ENCODE peak calls at places on chromosomes 7 and 10, in five cellular contexts. I is progenitor cell of endocrine pancreas, L is tibial artery, A is thyroid gland, Z is AG09309. N is an unnamed sample.

GRCh38 chr7:55018361-55019328 is at the start of gene EGFR:
- DNase-seq in A (peak; percentile 93), Z (no peak), L (peak; percentile 95), I (peak; percentile 68), N (no peak)

GRCh38 chr10:73647211-73647874 is 6.1 kb upstream of the MYOZ1 start:
- DNase-seq in I (peak; percentile 23), A (peak; percentile 62), Z (no peak), L (peak; percentile 82), N (no peak)

GRCh38 chr10:84095821-84096497 is 43.4 kb upstream of the GHITM start:
- DNase-seq in I (no peak), A (no peak), L (no peak), Z (no peak), N (no peak)

GRCh38 chr7:134255814-134256213 is 60.9 kb downstream of the SLC35B4 start:
- DNase-seq in A (no peak), L (no peak), I (no peak), Z (no peak), N (no peak)

GRCh38 chr7:6375346-6376101 is 72.2 kb downstream of the DAGLB start:
- DNase-seq in L (no peak), I (no peak), A (peak; percentile 18), Z (no peak), N (no peak)

GRCh38 chr7:98423043-98423442 is 22.2 kb upstream of the BAIAP2L1 start:
- DNase-seq in I (no peak), Z (no peak), A (no peak), L (no peak), N (no peak)

GRCh38 chr7:4144171-4144701 is 537.9 kb upstream of the FOXK1 start:
- DNase-seq in I (no peak), Z (no peak), A (no peak), L (no peak), N (no peak)

GRCh38 chr7:152866791-152867481 is 107.4 kb downstream of the ACTR3B start:
- DNase-seq in Z (no peak), A (no peak), L (no peak), I (no peak), N (no peak)

GRCh38 chr10:24920907-24921881 is 31.2 kb downstream of the PRTFDC1 start:
- DNase-seq in Z (peak; percentile 95), L (peak; percentile 77), I (no peak), A (peak; percentile 28), N (peak; percentile 69)

GRCh38 chr7:112399501-112399900 is 50.8 kb upstream of the IFRD1 start:
- DNase-seq in I (no peak), L (no peak), Z (no peak), A (no peak), N (peak; percentile 37)
- TF ChIP-seq CTCF in I (no peak), L (no peak), Z (no peak), A (no peak), N (no peak)

GRCh38 chr7:131021902-131022301 is 287.9 kb upstream of the KLF14 start:
- DNase-seq in A (peak; percentile 18), Z (no peak), I (no peak), L (no peak), N (no peak)
- TF ChIP-seq CTCF in A (no peak), Z (no peak), I (no peak), L (no peak), N (no peak)

GRCh38 chr10:54983255-54983654 is 182.2 kb upstream of the PCDH15 start:
- DNase-seq in I (no peak), A (no peak), Z (no peak), L (no peak), N (no peak)

DNA sequence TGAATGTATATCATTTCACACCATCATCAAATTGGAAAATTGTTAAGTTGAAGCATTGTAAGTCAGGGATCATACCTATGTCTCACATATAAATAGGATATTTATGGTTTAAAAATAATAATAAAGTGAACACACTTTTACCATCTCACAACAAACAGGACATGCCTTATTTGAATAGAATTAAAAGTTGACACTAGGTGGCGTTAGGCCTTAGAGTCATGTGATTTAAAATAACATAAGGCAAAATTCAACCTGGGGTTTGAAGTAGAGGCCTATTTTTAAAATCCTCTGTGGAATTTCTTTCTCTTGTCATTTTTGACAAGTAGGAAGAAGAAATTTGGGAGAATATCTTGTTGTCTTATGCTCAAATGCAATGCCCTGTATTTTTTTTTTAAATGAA is 184.7 kb upstream of the PCDH15 start:
- DNase-seq in I (no peak), L (no peak), Z (no peak), A (no peak), N (no peak)
- TF ChIP-seq CTCF in I (peak; percentile 68), L (peak; percentile 11), Z (no peak), A (peak; percentile 42), N (no peak)

GRCh38 chr10:93039721-93040120 is 20.9 kb upstream of the CYP26C1 start:
- DNase-seq in A (no peak), I (no peak), Z (peak; percentile 24), L (no peak), N (no peak)
- TF ChIP-seq CTCF in A (peak; percentile 13), I (peak; percentile 20), Z (peak; percentile 81), L (peak; percentile 51), N (peak; percentile 76)

DNA sequence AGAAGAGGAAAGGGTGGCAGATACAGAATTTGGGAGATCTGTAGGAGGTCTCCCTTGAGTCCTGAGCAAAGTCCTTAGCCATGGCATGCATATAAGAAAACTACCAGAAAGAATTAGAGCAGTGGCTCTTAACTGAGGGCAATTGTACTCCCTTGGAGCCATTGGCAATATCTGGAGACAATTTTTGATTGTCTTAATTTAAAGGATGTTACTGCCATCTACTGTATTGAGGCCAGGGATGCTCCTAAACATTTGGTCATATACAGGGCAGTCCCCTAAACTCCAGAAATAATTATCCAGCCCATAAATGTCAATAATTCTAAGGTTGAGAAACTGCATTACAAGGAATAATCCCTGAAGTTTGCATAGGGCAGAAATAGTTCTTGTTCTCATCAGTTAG is 136.4 kb upstream of the ODAD2 start:
- DNase-seq in Z (no peak), L (no peak), I (no peak), A (no peak), N (no peak)
- TF ChIP-seq CTCF in Z (peak; percentile 30), L (no peak), I (no peak), A (no peak), N (no peak)

GRCh38 chr10:123413353-123413752 is 252.8 kb upstream of the GPR26 start:
- DNase-seq in A (no peak), Z (no peak), I (no peak), L (no peak), N (no peak)
- TF ChIP-seq CTCF in A (peak; percentile 7), Z (no peak), I (no peak), L (no peak), N (no peak)

GRCh38 chr10:128295003-128295402 is 168.8 kb upstream of the MKI67 start:
- DNase-seq in A (no peak), I (no peak), L (no peak), Z (no peak), N (no peak)
- TF ChIP-seq CTCF in A (no peak), I (peak; percentile 36), L (no peak), Z (no peak), N (no peak)

GRCh38 chr10:86684305-86684704 is 16.0 kb downstream of the LDB3 start:
- DNase-seq in I (no peak), L (peak; percentile 91), Z (no peak), A (no peak), N (no peak)
- TF ChIP-seq CTCF in I (peak; percentile 55), L (peak; percentile 56), Z (peak; percentile 59), A (peak; percentile 15), N (peak; percentile 79)

DNA sequence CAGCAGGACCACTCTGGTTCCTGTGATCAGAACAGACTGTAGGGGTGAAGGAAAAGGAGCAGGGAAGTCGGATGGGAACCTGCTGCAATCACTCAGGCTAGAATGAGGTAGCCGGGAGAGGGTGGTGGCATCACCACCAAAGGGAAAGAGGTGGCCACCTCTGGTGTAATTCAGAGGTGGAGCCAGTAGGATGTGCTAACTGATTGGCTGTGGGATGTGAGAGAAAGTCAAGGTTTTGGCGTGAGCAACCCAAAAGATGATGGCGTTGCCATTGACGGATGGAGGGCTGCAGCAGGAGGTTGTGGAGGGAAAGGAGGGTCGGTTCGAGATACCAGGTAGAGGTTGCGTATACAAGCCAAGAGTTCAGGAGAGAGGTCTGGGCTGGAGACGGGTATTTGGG is 7.4 kb upstream of the VSIR start:
- DNase-seq in A (no peak), L (no peak), I (no peak), Z (no peak), N (no peak)
- TF ChIP-seq CTCF in A (no peak), L (no peak), I (no peak), Z (no peak), N (no peak)

GRCh38 chr7:122528879-122529481 is 169.9 kb downstream of the RNF133 start:
- DNase-seq in I (no peak), A (no peak), L (no peak), Z (peak; percentile 5), N (no peak)
- TF ChIP-seq CTCF in I (peak; percentile 82), A (peak; percentile 61), L (peak; percentile 45), Z (peak; percentile 40), N (no peak)

N was measured in AG04449.